ENCODE peak calls at places on chromosomes 1 and 21, in four cellular contexts. L is CD8-positive, alpha-beta memory T cell; E is heart left ventricle; J is thoracic aorta. Q is an unnamed sample. For H3K4me1, the result is how much of the 10 kb centered on the place peaks cover.

GRCh38 chr1:115233598-115233997 is 104.5 kb downstream of the NGF start:
- DNase-seq in L (no peak), E (no peak), J (no peak), Q (no peak)

GRCh38 chr21:38759286-38759872 is 46.4 kb upstream of the ETS2 start:
- DNase-seq in L (no peak), E (no peak), J (no peak), Q (no peak)

GRCh38 chr1:216178266-216178665 is 245.0 kb downstream of the USH2A start:
- DNase-seq in L (no peak), E (no peak), J (no peak), Q (no peak)

GRCh38 chr21:45158491-45159423 is 84.4 kb downstream of the ADARB1 start:
- DNase-seq in L (no peak), E (no peak), J (no peak), Q (no peak)

GRCh38 chr1:203077956-203078355 is 7.9 kb downstream of the MYOG start:
- DNase-seq in L (no peak), E (no peak), J (no peak), Q (no peak)

GRCh38 chr1:25640646-25641328 is 24.2 kb downstream of the MAN1C1 start:
- DNase-seq in L (no peak), E (no peak), J (no peak), Q (no peak)

GRCh38 chr1:154434346-154435075 is 29.4 kb downstream of the IL6R start:
- DNase-seq in L (no peak), E (peak), J (peak), Q (no peak)

GRCh38 chr1:18119978-18120377 is 12.4 kb downstream of the IGSF21 start:
- DNase-seq in L (no peak), E (no peak), J (no peak), Q (no peak)

GRCh38 chr1:224882264-224882663 is 47.2 kb upstream of the DNAH14 start:
- DNase-seq in L (no peak), E (no peak), J (no peak), Q (no peak)

GRCh38 chr1:90614872-90615271 is 102.2 kb downstream of the BARHL2 start:
- DNase-seq in L (no peak), E (no peak), J (no peak), Q (no peak)

GRCh38 chr1:14689996-14690614 is 91.6 kb downstream of the KAZN start:
- DNase-seq in L (no peak), E (no peak), J (no peak), Q (no peak)

GRCh38 chr1:41468082-41468762 is 16.3 kb downstream of the EDN2 start:
- DNase-seq in L (no peak), E (no peak), J (no peak), Q (no peak)

GRCh38 chr1:119485246-119485645 is 21.8 kb upstream of the HSD3B1 start:
- DNase-seq in L (no peak), E (no peak), J (no peak), Q (no peak)

GRCh38 chr1:173042806-173043205 is 7.9 kb downstream of the TNFSF18 start:
- DNase-seq in L (no peak), E (no peak), J (no peak), Q (no peak)

GRCh38 chr1:223620297-223620900 is 45.1 kb downstream of the CAPN8 start:
- DNase-seq in L (no peak), E (no peak), J (no peak), Q (no peak)

GRCh38 chr1:223885614-223886013 is 39.9 kb upstream of the TP53BP2 start:
- DNase-seq in L (no peak), E (no peak), J (no peak), Q (no peak)

GRCh38 chr21:26834181-26834945 is 10.8 kb downstream of the ADAMTS1 start:
- DNase-seq in L (no peak), E (no peak), J (no peak), Q (no peak)

DNA sequence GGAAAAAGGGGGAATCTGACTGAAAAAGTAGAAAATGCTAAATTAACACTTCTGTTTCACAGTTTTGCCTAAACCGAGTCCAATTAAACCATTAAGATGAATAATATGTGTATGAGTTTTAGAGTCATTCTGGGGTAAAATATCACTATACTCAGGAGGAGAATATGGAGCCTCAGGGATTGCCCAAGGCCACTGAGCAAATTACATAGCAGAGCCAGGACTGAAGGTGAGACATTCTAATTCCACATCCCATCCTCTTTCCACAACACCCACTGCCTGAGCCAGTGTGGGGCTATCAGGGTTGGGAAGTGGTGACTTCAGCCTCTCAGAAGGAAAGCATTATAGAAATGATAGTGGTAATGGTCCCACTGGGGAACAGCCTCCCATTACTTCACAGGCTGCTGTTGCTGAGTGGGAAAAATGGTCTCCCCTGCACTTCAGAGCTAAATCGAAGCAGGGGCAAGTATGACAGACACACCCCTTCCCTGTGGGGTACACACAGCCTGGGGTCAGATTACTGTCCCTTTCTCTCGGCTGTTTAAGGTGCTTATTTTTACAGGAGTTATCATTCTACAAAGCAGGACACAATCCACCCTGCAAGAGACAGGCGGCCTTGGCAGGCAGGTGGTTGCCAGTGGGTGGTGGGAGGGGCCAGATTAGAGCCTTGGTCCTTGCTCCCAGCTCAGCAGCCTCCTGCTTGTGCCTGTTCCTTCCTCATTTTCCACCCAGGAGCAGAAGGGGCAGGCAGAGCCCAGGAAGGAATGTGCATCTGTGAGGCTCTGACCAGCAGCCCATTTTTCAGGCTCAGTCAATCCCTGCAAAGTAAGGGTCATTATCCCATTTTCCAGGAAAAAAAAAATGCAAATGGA is 9.5 kb upstream of the BCAR3 start:
- DNase-seq in L (no peak), E (no peak), J (no peak), Q (no peak)
- H3K27ac ChIP-seq in L (no peak), E (no peak), J (no peak), Q (no peak)

GRCh38 chr21:46439906-46440305 is 18.8 kb upstream of the DIP2A start:
- DNase-seq in L (no peak), E (no peak), J (no peak), Q (no peak)

GRCh38 chr21:46437096-46437498 is 21.6 kb upstream of the DIP2A start:
- DNase-seq in L (no peak), E (no peak), J (no peak), Q (no peak)

GRCh38 chr21:46437511-46437910 is 21.2 kb upstream of the DIP2A start:
- DNase-seq in L (no peak), E (no peak), J (no peak), Q (no peak)

GRCh38 chr21:46436586-46436985 is 22.1 kb upstream of the DIP2A start:
- DNase-seq in L (no peak), E (no peak), J (no peak), Q (no peak)

GRCh38 chr21:46438241-46438640 is 20.4 kb upstream of the DIP2A start:
- DNase-seq in L (no peak), E (no peak), J (no peak), Q (no peak)
- H3K4me1 ChIP-seq in L (under half), E (under half), J (under half), Q (under half)

GRCh38 chr1:178572604-178573003 is 59.7 kb downstream of the TEX35 start:
- DNase-seq in L (no peak), E (no peak), J (no peak), Q (no peak)
- H3K27ac ChIP-seq in L (no peak), E (no peak), J (no peak), Q (no peak)

DNA sequence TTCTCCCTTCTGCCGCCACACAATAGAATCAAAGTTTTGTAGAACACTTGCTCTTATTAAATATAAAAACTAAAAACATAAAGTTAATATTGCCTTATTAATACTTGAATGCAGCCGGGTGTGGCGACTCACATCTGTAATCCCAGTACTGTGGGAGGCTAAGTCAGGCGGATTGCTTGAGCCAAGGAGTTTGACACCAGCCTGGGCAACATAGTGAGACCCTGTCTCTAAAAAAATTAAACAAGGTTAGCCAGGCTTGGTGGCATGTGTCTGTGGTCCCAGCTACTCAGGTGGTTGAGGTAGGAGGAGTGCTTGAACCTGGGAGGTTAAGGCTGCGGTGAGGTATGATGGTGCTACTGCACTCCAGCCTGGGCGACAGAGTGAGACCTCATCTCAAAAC is 13.2 kb upstream of the HHAT start:
- DNase-seq in L (no peak), E (no peak), J (no peak), Q (no peak)
- H3K4me1 ChIP-seq in L (under half), E (under half), J (under half), Q (under half)

DNA sequence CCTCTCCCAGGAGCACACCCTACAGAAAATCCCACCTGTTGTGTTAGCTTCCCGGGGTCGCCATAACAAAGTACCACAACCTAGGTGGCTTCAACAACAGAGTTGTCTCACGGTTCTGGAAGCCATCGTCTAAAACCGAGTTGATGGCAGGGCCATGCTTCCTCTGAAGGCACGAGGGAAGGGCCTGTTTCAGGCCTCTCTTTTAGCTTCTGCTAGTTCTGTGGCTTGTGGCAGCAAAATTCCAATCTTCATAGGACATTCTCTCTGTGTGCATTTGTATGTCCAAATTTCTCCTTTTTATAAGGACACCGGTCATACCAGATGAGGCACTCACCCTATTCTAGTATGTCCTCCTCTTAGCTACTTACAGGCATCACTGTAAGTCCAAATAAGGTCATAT is 3.2 kb downstream of the CFAP74 start:
- DNase-seq in L (no peak), E (no peak), J (no peak), Q (no peak)
- H3K27ac ChIP-seq in L (no peak), E (no peak), J (no peak), Q (no peak)

GRCh38 chr1:31585736-31586365 is 9.5 kb downstream of the TINAGL1 start:
- DNase-seq in L (no peak), E (no peak), J (no peak), Q (no peak)

GRCh38 chr1:31588751-31589515 is 12.6 kb downstream of the TINAGL1 start:
- DNase-seq in L (no peak), E (peak), J (no peak), Q (no peak)

GRCh38 chr1:31584869-31585735 is 8.8 kb downstream of the TINAGL1 start:
- DNase-seq in L (no peak), E (no peak), J (no peak), Q (no peak)

GRCh38 chr1:31587720-31588423 is 11.6 kb downstream of the TINAGL1 start:
- DNase-seq in L (no peak), E (peak), J (peak), Q (peak)

DNA sequence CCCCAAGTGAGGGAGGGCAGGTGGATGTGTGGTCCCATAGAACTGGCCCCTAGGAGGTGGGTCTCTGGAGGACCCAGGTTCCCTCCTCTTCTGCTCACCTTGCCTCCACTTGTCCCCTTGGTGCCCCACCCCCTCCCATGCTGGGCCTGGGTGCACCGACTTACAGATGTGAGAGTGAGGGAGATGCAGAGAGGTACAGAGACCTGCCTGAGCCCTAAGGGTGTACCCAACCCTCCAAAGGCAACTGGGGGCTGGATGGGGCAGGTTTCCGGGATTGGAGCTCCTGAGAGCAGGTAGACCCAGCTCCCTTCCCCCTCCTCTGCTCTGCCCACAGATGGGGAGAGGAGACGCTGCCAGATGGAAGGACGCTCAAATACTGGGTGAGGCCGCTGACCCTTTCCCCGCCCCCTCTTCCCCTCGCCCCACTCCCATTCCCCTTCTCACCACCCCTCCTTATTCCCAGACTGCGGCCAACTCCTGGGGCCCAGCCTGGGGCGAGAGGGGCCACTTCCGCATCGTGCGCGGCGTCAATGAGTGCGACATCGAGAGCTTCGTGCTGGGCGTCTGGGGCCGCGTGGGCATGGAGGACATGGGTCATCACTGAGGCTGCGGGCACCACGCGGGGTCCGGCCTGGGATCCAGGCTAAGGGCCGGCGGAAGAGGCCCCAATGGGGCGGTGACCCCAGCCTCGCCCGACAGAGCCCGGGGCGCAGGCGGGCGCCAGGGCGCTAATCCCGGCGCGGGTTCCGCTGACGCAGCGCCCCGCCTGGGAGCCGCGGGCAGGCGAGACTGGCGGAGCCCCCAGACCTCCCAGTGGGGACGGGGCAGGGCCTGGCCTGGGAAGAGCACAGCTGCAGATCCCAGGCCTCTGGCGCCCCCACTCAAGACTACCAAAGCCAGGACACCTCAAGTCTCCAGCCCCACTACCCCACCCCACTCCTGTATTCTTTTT is 10.3 kb downstream of the TINAGL1 start:
- DNase-seq in L (no peak), E (no peak), J (no peak), Q (no peak)
- H3K4me1 ChIP-seq in L (under half), E (half or more), J (half or more), Q (under half)

GRCh38 chr1:24112381-24113169 is 640 bp upstream of the MYOM3 start:
- DNase-seq in L (peak), E (no peak), J (peak), Q (peak)

GRCh38 chr1:24111264-24111997 is 504 bp downstream of the MYOM3 start:
- DNase-seq in L (no peak), E (no peak), J (peak), Q (no peak)

GRCh38 chr1:24110642-24111263 is 1.2 kb downstream of the MYOM3 start:
- DNase-seq in L (no peak), E (peak), J (no peak), Q (no peak)

GRCh38 chr1:24109686-24110475 is 2.1 kb downstream of the MYOM3 start:
- DNase-seq in L (no peak), E (no peak), J (no peak), Q (no peak)

GRCh38 chr1:24111998-24112380 is at the start of gene MYOM3:
- DNase-seq in L (no peak), E (no peak), J (no peak), Q (no peak)
- H3K27ac ChIP-seq in L (no peak), E (peak), J (peak), Q (no peak)

DNA sequence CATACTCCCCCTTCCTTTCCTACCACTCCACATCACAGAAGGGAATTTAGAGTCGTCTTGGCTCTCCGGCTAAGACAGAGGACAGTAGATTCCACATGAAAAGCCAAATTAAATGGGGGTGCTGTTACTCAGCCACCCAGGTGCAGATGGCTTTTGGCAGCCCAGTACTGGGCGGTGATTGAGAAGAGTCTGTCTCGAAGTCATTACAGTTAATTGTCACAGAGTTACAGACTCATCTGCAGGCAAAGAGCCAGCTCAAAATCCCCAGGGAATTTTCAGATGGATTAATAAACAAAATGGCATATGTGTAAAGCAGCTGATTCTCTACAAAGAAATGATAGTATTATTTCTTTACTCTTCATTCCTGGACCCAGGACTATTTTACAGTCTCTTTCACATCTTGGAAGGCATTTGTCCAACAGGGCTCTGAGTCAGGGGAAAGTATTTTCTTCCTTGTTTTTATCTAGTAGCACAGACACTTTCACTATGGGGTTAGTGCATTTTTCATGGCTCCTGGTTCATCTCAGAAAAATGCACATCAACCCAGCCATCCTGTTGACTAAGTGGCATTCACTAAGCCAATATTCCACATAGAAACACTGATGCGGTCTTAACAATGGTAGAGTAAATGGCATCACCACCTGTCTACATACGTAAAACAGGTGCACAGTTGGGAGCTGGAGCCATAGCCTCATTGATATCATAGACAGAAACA is 87.6 kb upstream of the C1orf21 start:
- DNase-seq in L (no peak), E (no peak), J (no peak), Q (no peak)
- H3K4me1 ChIP-seq in L (under half), E (under half), J (under half), Q (under half)

GRCh38 chr1:39321979-39322378 is 117.5 kb downstream of the MACF1 start:
- DNase-seq in L (no peak), E (no peak), J (no peak), Q (no peak)
- H3K27ac ChIP-seq in L (no peak), E (peak), J (no peak), Q (no peak)